ENCODE peak calls at places on chromosomes 11 and 22, in four cellular contexts. C is pancreas; A is CD8-positive, alpha-beta T cell; N is aorta. R is an unnamed sample. For H3K4me1, the result is how much of the 10 kb centered on the place peaks cover.

GRCh38 chr11:62832346-62833234 is at the start of gene TEX54:
- DNase-seq in C (peak), A (no peak), N (peak), R (no peak)

GRCh38 chr22:27670701-27671412 is 130.7 kb downstream of the MN1 start:
- DNase-seq in C (peak), A (no peak), N (no peak), R (no peak)

GRCh38 chr22:25628494-25628893 is 64.0 kb downstream of the GRK3 start:
- DNase-seq in C (no peak), A (no peak), N (no peak), R (no peak)

GRCh38 chr22:38177926-38178604 is 3.6 kb downstream of the PLA2G6 start:
- DNase-seq in C (no peak), A (no peak), N (peak), R (no peak)

GRCh38 chr22:31244044-31244942 is 32.2 kb downstream of the LIMK2 start:
- DNase-seq in C (no peak), A (no peak), N (no peak), R (peak)

GRCh38 chr22:24848559-24849168 is 42.7 kb downstream of the SGSM1 start:
- DNase-seq in C (peak), A (no peak), N (no peak), R (no peak)

GRCh38 chr11:86811637-86812321 is 11.4 kb downstream of the PRSS23 start:
- DNase-seq in C (no peak), A (no peak), N (no peak), R (no peak)

GRCh38 chr22:29700949-29701927 is 18.6 kb upstream of the CABP7 start:
- DNase-seq in C (no peak), A (no peak), N (no peak), R (no peak)

GRCh38 chr22:35140879-35141745 is 75.2 kb downstream of the ISX start:
- DNase-seq in C (no peak), A (no peak), N (no peak), R (no peak)

GRCh38 chr22:35561796-35562526 is 21.3 kb downstream of the RASD2 start:
- DNase-seq in C (no peak), A (no peak), N (no peak), R (no peak)

GRCh38 chr11:16632295-16633200 is 105.9 kb upstream of the C11orf58 start:
- DNase-seq in C (no peak), A (no peak), N (peak), R (no peak)
- H3K27ac ChIP-seq in C (no peak), A (no peak), N (no peak), R (no peak)

DNA sequence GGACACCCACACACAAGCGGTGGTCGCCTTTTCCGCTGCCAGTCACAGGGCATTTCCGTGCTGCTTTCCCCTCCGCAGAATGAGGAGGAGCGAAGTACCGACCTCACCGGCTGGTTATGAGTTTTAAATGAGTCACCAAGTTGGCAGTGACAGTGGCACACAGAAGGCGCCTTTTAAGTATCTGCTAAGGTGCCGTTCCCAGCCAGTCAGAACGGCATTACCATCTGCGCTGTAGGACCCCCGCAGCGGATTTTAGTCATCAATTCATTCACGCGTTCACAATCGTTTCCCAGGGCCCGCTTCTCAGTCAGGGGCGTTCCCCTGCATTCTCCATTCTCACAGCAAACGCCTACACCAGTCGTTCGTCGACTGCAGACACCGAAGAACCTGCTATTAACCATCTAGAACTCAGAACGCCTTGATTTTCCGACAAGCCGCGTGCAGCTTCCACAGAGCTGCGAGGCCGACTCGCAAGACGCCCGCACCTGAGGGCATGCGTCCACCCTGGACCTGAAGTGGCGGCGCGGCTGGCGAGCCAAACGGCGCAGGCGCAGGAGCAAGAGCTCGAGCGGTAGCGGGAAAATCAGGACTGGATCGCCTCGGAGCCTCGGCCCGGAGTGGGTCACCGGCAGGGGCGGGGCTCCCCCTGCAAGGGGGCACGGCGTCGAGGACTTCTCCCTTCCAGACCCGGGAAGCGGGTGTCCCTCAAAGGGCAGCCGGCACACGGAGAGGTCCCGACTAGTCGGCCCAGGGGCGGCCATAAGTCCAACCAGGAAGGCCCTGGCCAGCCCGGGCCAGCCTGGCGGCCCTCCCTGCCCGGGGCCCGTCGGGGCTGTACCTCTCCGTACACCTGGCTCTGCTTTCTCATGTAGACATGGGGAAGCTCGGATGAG is 642 bp downstream of the CYP2R1 start:
- DNase-seq in C (peak), A (peak), N (peak), R (peak)
- H3K4me1 ChIP-seq in C (under half), A (under half), N (under half), R (half or more)

DNA sequence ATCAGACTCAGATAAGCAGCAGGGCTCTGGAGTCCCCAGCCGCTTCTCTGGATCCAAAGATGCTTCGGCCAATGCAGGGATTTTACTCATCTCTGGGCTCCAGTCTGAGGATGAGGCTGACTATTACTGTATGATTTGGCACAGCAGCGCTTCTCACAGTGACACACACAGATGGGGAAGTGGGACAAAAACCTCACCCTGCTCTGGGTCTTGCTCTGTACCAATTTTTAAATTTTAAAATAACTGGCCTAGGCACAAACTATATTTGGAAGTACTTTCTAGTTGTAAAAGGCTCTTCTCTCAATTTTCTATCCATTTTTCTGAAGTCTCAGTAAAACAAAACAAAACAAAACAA is 131.7 kb downstream of the VPREB1 start:
- DNase-seq in C (no peak), A (no peak), N (no peak), R (no peak)
- H3K27ac ChIP-seq in C (no peak), A (no peak), N (no peak), R (no peak)

DNA sequence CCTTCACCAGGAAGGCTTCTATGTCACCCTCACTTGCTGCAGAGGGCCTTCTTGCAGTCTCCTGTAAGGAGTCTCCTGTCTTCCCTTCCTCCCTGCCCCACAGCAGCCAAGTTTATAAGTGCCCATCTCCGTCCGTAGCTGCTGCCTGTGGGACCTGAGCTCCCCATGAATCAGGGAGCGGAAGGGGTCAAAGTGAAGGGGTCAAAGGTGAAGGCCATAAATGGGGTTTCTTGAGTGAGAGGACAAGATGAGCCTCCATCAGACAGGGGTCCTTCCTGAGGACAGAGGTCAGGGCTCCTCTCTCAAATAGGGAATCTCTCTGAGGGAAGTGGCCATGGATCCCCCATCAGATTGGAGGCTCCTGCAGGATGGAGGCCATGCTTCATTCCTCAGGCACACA is 44.4 kb downstream of the ARRB1 start:
- DNase-seq in C (no peak), A (no peak), N (no peak), R (no peak)
- H3K4me1 ChIP-seq in C (under half), A (under half), N (under half), R (half or more)

DNA sequence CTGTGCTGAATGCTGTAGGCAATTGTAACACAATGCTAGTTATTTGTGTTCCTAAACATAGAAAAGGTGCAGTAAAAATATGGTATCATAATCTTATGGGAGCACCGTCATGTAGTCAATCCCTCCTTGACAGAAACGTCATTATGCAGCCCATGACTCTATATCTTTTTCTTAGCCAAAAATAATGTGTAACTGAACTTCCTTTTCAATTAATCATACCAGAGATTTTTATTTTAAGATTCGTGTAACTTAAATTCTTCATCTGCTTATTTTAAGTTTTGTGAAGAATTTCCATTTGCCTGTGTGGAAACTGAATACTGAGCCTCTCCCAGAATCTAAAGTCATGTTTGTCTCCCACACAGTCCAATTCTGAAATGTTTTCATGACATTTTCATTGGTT is 699.2 kb downstream of the KCNA4 start:
- DNase-seq in C (no peak), A (no peak), N (no peak), R (no peak)
- H3K27ac ChIP-seq in C (no peak), A (no peak), N (no peak), R (no peak)

GRCh38 chr11:35141034-35141433 is 2.1 kb downstream of the CD44 start:
- DNase-seq in C (no peak), A (no peak), N (no peak), R (no peak)

GRCh38 chr11:35139883-35140282 is 912 bp downstream of the CD44 start:
- DNase-seq in C (peak), A (no peak), N (no peak), R (no peak)

GRCh38 chr11:35143509-35144102 is 4.6 kb downstream of the CD44 start:
- DNase-seq in C (no peak), A (no peak), N (no peak), R (no peak)

GRCh38 chr11:35142481-35143207 is 3.7 kb downstream of the CD44 start:
- DNase-seq in C (no peak), A (no peak), N (no peak), R (no peak)

DNA sequence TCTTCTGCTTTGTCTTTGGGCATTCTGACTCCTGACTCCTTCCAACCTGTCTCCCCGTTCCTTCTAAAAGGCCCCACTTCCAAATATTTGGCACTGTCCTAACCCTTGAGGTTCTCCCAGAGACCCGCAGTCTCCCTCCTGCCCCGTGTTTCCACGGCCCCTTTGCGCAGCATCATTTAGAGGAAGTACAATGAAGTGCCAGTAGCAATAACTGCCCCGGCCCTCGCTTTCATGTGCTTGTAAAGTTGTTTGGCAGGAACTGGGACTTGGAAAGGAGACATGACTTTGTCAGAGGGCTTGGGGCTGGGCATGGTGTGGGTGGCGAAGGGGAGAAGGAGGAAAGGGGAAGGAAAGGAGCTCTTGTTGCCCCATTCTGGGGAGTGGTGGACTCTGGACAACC is 2.6 kb downstream of the CD44 start:
- DNase-seq in C (no peak), A (peak), N (peak), R (peak)
- H3K4me1 ChIP-seq in C (under half), A (half or more), N (under half), R (half or more)

GRCh38 chr11:35162795-35163194 is 23.8 kb downstream of the CD44 start:
- DNase-seq in C (no peak), A (no peak), N (no peak), R (no peak)
- H3K27ac ChIP-seq in C (no peak), A (no peak), N (peak), R (peak)

GRCh38 chr11:11993814-11994213 is 14.6 kb downstream of the DKK3 start:
- DNase-seq in C (no peak), A (no peak), N (no peak), R (no peak)
- H3K4me1 ChIP-seq in C (under half), A (under half), N (under half), R (under half)